ENCODE peak calls at places on chromosome 4, in five cellular contexts. Y is heart right ventricle; F is fibroblast of lung; U is CD4-positive, alpha-beta memory T cell; M is neural progenitor cell. L is an unnamed sample. For H3K27me3, the result is how much of the 10 kb centered on the place peaks cover.

GRCh38 chr4:122728781-122729330 is 3.6 kb upstream of the BBS12 start:
- DNase-seq in F (no peak), M (no peak), U (no peak), Y (no peak), L (no peak)

GRCh38 chr4:2041234-2042130 is 17.6 kb upstream of the NAT8L start:
- DNase-seq in F (peak), M (peak), U (peak), Y (peak), L (peak)

GRCh38 chr4:155603360-155603891 is 63.2 kb upstream of the GUCY1A1 start:
- DNase-seq in Y (no peak), U (no peak), F (peak), M (no peak), L (no peak)

GRCh38 chr4:174613979-174614378 is 91.7 kb upstream of the HPGD start:
- DNase-seq in M (no peak), U (no peak), F (no peak), Y (no peak), L (no peak)

GRCh38 chr4:31045151-31045550 is 325.0 kb downstream of the PCDH7 start:
- DNase-seq in M (no peak), F (no peak), Y (no peak), U (no peak), L (no peak)

GRCh38 chr4:148054275-148054674 is 322.4 kb downstream of the ARHGAP10 start:
- DNase-seq in F (no peak), M (no peak), Y (no peak), U (no peak), L (no peak)

GRCh38 chr4:23881052-23881501 is 8.8 kb downstream of the PPARGC1A start:
- DNase-seq in Y (no peak), U (no peak), F (no peak), M (no peak), L (no peak)

GRCh38 chr4:66062044-66062443 is 391.8 kb upstream of the EPHA5 start:
- DNase-seq in M (no peak), U (no peak), Y (no peak), F (peak), L (no peak)

GRCh38 chr4:123671633-123672404 is 275.2 kb downstream of the SPRY1 start:
- DNase-seq in Y (no peak), F (peak), U (no peak), M (no peak), L (peak)

GRCh38 chr4:143354990-143355389 is 18.3 kb downstream of the GAB1 start:
- DNase-seq in M (no peak), F (no peak), U (no peak), Y (no peak), L (no peak)

GRCh38 chr4:24793219-24794005 is 2.0 kb upstream of the SOD3 start:
- DNase-seq in F (peak), U (no peak), M (peak), Y (no peak), L (no peak)

GRCh38 chr4:2634014-2634413 is 97.6 kb downstream of the FAM193A start:
- DNase-seq in Y (no peak), U (no peak), M (no peak), F (no peak), L (no peak)

GRCh38 chr4:111214371-111214770 is 591.5 kb upstream of the PITX2 start:
- DNase-seq in U (no peak), M (no peak), F (no peak), Y (no peak), L (no peak)

GRCh38 chr4:37439809-37440518 is 195.4 kb downstream of the NWD2 start:
- DNase-seq in M (no peak), F (no peak), U (no peak), Y (no peak), L (no peak)

GRCh38 chr4:79747252-79747651 is 325.8 kb downstream of the ANTXR2 start:
- DNase-seq in Y (no peak), M (no peak), F (no peak), U (no peak), L (no peak)

GRCh38 chr4:114108869-114109268 is 129.4 kb upstream of the ARSJ start:
- DNase-seq in Y (no peak), U (no peak), F (peak), M (no peak), L (no peak)

GRCh38 chr4:163527172-163527571 is 32.7 kb downstream of the TMA16 start:
- DNase-seq in F (no peak), M (no peak), Y (no peak), U (no peak), L (no peak)

GRCh38 chr4:174521800-174522182 is 497 bp downstream of the HPGD start:
- DNase-seq in Y (no peak), F (no peak), U (peak), M (peak), L (peak)

GRCh38 chr4:23333946-23334878 is 555.6 kb downstream of the PPARGC1A start:
- DNase-seq in Y (no peak), F (peak), M (peak), U (peak), L (peak)

GRCh38 chr4:134885436-134885835 is 683.8 kb upstream of the PABPC4L start:
- DNase-seq in U (no peak), F (no peak), M (no peak), Y (no peak), L (no peak)

GRCh38 chr4:108559067-108559793 is 61.1 kb upstream of the RPL34 start:
- DNase-seq in U (no peak), Y (no peak), M (no peak), F (no peak), L (no peak)

GRCh38 chr4:18518098-18518497 is 496.5 kb upstream of the LCORL start:
- DNase-seq in F (no peak), Y (no peak), M (peak), U (no peak), L (no peak)

GRCh38 chr4:140719022-140719421 is 37.2 kb downstream of the TBC1D9 start:
- DNase-seq in F (peak), M (no peak), Y (no peak), U (no peak), L (no peak)

GRCh38 chr4:19748470-19748869 is 503.2 kb upstream of the SLIT2 start:
- DNase-seq in M (no peak), U (no peak), F (peak), Y (no peak), L (no peak)

GRCh38 chr4:37628977-37629609 is 57.1 kb downstream of the RELL1 start:
- DNase-seq in Y (no peak), M (no peak), F (peak), U (no peak), L (no peak)

GRCh38 chr4:86497131-86497530 is 97.0 kb upstream of the PTPN13 start:
- DNase-seq in F (peak), U (no peak), M (no peak), Y (no peak), L (no peak)

GRCh38 chr4:56937262-56937661 is 29.6 kb downstream of the REST start:
- DNase-seq in Y (no peak), U (no peak), F (peak), M (no peak), L (no peak)

GRCh38 chr4:5547651-5548249 is 160.6 kb downstream of the EVC2 start:
- DNase-seq in F (no peak), U (no peak), M (no peak), Y (no peak), L (no peak)

GRCh38 chr4:43435303-43435702 is 542.8 kb downstream of the GRXCR1 start:
- DNase-seq in M (no peak), Y (no peak), U (no peak), F (no peak), L (no peak)

GRCh38 chr4:156799121-156799589 is 172.4 kb downstream of the PDGFC start:
- DNase-seq in U (no peak), M (no peak), F (peak), Y (no peak), L (no peak)

GRCh38 chr4:170226288-170226687 is 136.5 kb upstream of the AADAT start:
- DNase-seq in U (no peak), M (no peak), Y (no peak), F (no peak), L (no peak)

GRCh38 chr4:6939761-6940743 is 30.4 kb downstream of the TBC1D14 start:
- DNase-seq in F (no peak), U (no peak), Y (no peak), M (peak), L (peak)

GRCh38 chr4:140344621-140345020 is 28.8 kb upstream of the SCOC start:
- DNase-seq in F (peak), M (peak), Y (no peak), U (no peak), L (no peak)

GRCh38 chr4:168883513-168883912 is 126.5 kb downstream of the CBR4 start:
- DNase-seq in Y (no peak), F (peak), M (no peak), U (no peak), L (no peak)

GRCh38 chr4:174241162-174241561 is 42.3 kb downstream of the FBXO8 start:
- DNase-seq in F (no peak), Y (no peak), U (no peak), M (no peak), L (no peak)

GRCh38 chr4:54099287-54099958 is 540 bp upstream of the GSX2 start:
- DNase-seq in U (no peak), M (peak), Y (no peak), F (peak), L (no peak)

GRCh38 chr4:54101190-54102041 is 1.5 kb downstream of the GSX2 start:
- DNase-seq in Y (no peak), U (no peak), F (no peak), M (peak), L (no peak)

GRCh38 chr4:54100607-54101189 is 735 bp downstream of the GSX2 start:
- DNase-seq in U (no peak), Y (peak), F (no peak), M (peak), L (no peak)

GRCh38 chr4:54098375-54098774 is 1.6 kb upstream of the GSX2 start:
- DNase-seq in M (peak), Y (no peak), F (no peak), U (no peak), L (no peak)

GRCh38 chr4:54099959-54100606 is at the start of gene GSX2:
- DNase-seq in F (no peak), M (peak), U (no peak), Y (peak), L (no peak)
- H3K27me3 ChIP-seq in F (under half), M (half or more), U (half or more), Y (half or more), L (under half)

GRCh38 chr4:93829531-93830089 is 1.1 kb downstream of the ATOH1 start:
- DNase-seq in M (peak), F (no peak), Y (no peak), U (no peak), L (no peak)

GRCh38 chr4:93828332-93828829 is at the start of gene ATOH1:
- DNase-seq in M (peak), Y (peak), U (no peak), F (peak), L (no peak)

GRCh38 chr4:93830090-93830818 is 1.7 kb downstream of the ATOH1 start:
- DNase-seq in U (no peak), M (peak), F (no peak), Y (no peak), L (no peak)

GRCh38 chr4:93827272-93827947 is 1.1 kb upstream of the ATOH1 start:
- DNase-seq in Y (no peak), M (peak), F (no peak), U (no peak), L (no peak)

GRCh38 chr4:93828830-93829530 is 427 bp downstream of the ATOH1 start:
- DNase-seq in Y (peak), U (no peak), M (peak), F (peak), L (no peak)
- H3K27me3 ChIP-seq in Y (half or more), U (under half), M (half or more), F (under half), L (under half)

GRCh38 chr4:574346-575161 is 1.5 kb downstream of the TMEM271 start:
- DNase-seq in F (no peak), Y (no peak), U (no peak), M (no peak), L (no peak)

GRCh38 chr4:576245-576821 is at the start of gene TMEM271:
- DNase-seq in U (no peak), F (no peak), M (peak), Y (no peak), L (no peak)

GRCh38 chr4:576991-577498 is 950 bp upstream of the TMEM271 start:
- DNase-seq in M (peak), F (no peak), Y (no peak), U (no peak), L (no peak)

GRCh38 chr4:573122-573892 is 2.8 kb downstream of the TMEM271 start:
- DNase-seq in M (no peak), F (no peak), Y (no peak), U (no peak), L (no peak)

DNA sequence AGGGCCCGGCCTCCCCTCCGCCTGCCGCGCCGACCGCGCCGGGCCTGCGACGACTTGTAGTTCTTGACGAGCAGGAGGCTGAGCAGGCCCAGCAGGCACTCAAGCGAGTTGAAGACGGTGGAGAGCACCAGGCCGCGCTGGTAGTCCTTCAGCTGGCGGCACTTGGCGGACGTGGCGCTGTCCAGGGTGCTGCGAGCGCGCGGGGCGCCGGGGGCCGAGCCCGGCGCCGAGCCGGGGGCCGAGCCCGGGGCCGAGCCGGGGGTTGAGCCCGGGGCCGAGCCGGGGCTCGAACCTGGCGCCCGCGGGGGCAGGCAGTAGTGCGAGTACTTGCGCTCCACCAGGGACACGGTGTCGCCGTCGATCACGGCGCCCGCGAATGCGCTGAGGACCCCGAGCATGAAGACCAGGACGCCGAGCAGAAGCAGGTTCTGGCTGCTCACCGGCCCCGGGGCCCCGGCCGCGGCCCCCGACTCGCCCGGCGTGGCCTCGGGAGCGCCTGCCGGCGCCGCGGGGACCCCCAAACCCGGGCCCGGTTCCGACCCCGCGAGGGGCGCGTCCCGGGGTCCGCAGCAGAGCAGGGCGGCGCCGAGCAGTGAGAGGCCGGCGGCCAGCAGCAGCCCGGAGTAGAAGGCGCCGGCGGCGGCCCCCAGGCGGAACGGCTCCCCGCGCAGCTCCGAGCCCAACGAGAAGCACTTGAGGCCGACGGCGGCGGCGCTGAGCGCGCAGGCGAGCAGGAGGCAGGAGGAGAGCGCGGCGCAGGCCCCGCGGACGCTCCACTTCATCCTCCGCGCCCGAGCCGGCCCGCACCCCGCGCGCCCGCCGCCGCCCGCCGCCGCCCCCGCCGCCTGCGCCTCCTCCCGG is 584 bp downstream of the TMEM271 start:
- DNase-seq in U (no peak), M (peak), Y (peak), F (peak), L (no peak)
- H3K27me3 ChIP-seq in U (under half), M (half or more), Y (half or more), F (under half), L (under half)

DNA sequence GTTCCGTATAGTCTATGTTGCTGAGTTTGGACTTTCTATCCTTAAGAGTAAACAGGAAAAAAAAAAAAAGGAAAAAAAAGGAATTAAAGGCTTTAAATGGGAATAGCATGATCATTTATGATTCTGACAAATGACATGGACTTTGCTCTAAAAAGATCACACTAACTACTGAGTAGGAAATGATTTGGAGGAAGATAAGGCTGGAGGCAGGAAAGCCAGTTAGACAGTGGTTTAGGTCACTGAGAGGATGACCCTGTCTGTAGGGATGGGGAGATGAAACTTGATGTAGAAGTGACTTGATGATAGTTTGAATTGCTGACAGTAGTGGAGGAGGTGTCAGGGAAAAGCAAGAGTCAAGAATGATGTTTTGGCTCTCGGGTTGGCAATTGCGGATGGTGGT is 9.2 kb upstream of the JADE1 start:
- DNase-seq in Y (no peak), F (no peak), M (no peak), U (no peak), L (no peak)
- H3K27me3 ChIP-seq in Y (under half), F (under half), M (under half), U (under half), L (under half)

GRCh38 chr4:52574036-52574435 is 85.1 kb downstream of the USP46 start:
- DNase-seq in Y (no peak), U (no peak), M (no peak), F (peak), L (no peak)

GRCh38 chr4:52572936-52573485 is 86.1 kb downstream of the USP46 start:
- DNase-seq in M (no peak), U (no peak), Y (no peak), F (peak), L (no peak)

GRCh38 chr4:52566136-52567031 is 92.7 kb downstream of the USP46 start:
- DNase-seq in M (no peak), F (no peak), Y (no peak), U (no peak), L (no peak)

GRCh38 chr4:52573551-52573950 is 85.5 kb downstream of the USP46 start:
- DNase-seq in Y (no peak), U (no peak), F (no peak), M (no peak), L (no peak)

GRCh38 chr4:52568351-52568750 is 90.8 kb downstream of the USP46 start:
- DNase-seq in F (no peak), Y (no peak), M (peak), U (no peak), L (no peak)
- H3K27me3 ChIP-seq in F (under half), Y (under half), M (under half), U (under half), L (under half)

DNA sequence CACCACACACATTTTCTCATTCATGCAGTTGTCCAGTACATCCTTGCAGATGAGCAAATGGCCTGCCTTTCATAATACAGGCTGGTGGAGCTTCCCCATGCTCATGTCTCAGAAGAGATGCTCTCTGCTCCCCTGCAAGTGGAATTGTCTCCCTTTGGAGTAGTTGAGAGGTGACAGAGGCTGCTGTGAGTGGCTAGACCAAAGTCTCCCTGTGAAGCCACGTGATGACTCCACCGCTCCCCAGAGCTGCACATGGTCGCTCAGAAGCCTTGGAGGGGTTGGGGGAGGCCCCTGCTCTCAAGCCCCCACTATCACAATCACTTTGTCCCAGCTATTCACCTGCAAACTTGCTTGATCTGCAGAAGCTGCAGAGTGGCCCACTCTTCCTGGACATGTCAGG is 1.5 kb upstream of the GPR78 start:
- DNase-seq in F (no peak), M (no peak), Y (no peak), U (no peak), L (no peak)
- H3K27me3 ChIP-seq in F (under half), M (half or more), Y (half or more), U (under half), L (under half)

GRCh38 chr4:185500035-185500434 is 28.5 kb upstream of the CCDC110 start:
- DNase-seq in Y (no peak), F (no peak), U (no peak), M (no peak), L (no peak)

GRCh38 chr4:185506422-185506821 is 28.9 kb downstream of the PDLIM3 start:
- DNase-seq in M (no peak), U (no peak), F (no peak), Y (no peak), L (no peak)

GRCh38 chr4:185504098-185505047 is 30.9 kb downstream of the PDLIM3 start:
- DNase-seq in F (no peak), Y (peak), M (no peak), U (no peak), L (no peak)

GRCh38 chr4:185500576-185500975 is 29.0 kb upstream of the CCDC110 start:
- DNase-seq in Y (no peak), M (no peak), F (no peak), U (no peak), L (no peak)
- H3K27me3 ChIP-seq in Y (under half), M (under half), F (under half), U (under half), L (under half)

L was measured in GM06990.